ENCODE peak calls at places on chromosomes 16 and 17, in ten cellular contexts. One of them, this sample, is unnamed.

GRCh38 chr16:17435324-17435723 is 35.4 kb downstream of the XYLT1 start:
- DNase-seq in HepG2: no peak
- DNase-seq in endothelial cell of umbilical vein: no peak
- DNase-seq in H1: no peak
- DNase-seq in SK-N-SH: no peak
- DNase-seq in K562: no peak
- DNase-seq in NB4: no peak
- DNase-seq in A549: no peak
- DNase-seq in WTC11: no peak
- DNase-seq in GM12878: no peak
- DNase-seq in this sample: no peak

GRCh38 chr16:85148959-85149358 is 36.7 kb upstream of the CIBAR2 start:
- DNase-seq in H1: no peak
- DNase-seq in K562: no peak
- DNase-seq in endothelial cell of umbilical vein: no peak
- DNase-seq in SK-N-SH: no peak
- DNase-seq in WTC11: no peak
- DNase-seq in HepG2: no peak
- DNase-seq in A549: peak
- DNase-seq in NB4: no peak
- DNase-seq in GM12878: no peak
- DNase-seq in this sample: no peak

GRCh38 chr16:7744546-7745294 is 412.1 kb downstream of the RBFOX1 start:
- DNase-seq in K562: no peak
- DNase-seq in endothelial cell of umbilical vein: no peak
- DNase-seq in WTC11: no peak
- DNase-seq in HepG2: no peak
- DNase-seq in NB4: no peak
- DNase-seq in SK-N-SH: no peak
- DNase-seq in H1: no peak
- DNase-seq in A549: no peak
- DNase-seq in GM12878: no peak
- DNase-seq in this sample: no peak

GRCh38 chr17:64103751-64104364 is 26.1 kb downstream of the ERN1 start:
- DNase-seq in GM12878: peak
- DNase-seq in SK-N-SH: no peak
- DNase-seq in HepG2: no peak
- DNase-seq in H1: no peak
- DNase-seq in WTC11: no peak
- DNase-seq in NB4: peak
- DNase-seq in A549: no peak
- DNase-seq in endothelial cell of umbilical vein: no peak
- DNase-seq in K562: no peak
- DNase-seq in this sample: peak

GRCh38 chr16:68296291-68296690 is 14.5 kb downstream of the SLC7A6OS start:
- DNase-seq in GM12878: no peak
- DNase-seq in endothelial cell of umbilical vein: no peak
- DNase-seq in A549: no peak
- DNase-seq in SK-N-SH: no peak
- DNase-seq in K562: no peak
- DNase-seq in H1: no peak
- DNase-seq in NB4: no peak
- DNase-seq in HepG2: no peak
- DNase-seq in WTC11: no peak
- DNase-seq in this sample: no peak

GRCh38 chr17:31211352-31212012 is 85.6 kb downstream of the OMG start:
- DNase-seq in endothelial cell of umbilical vein: no peak
- DNase-seq in H1: no peak
- DNase-seq in NB4: no peak
- DNase-seq in SK-N-SH: no peak
- DNase-seq in HepG2: no peak
- DNase-seq in A549: peak
- DNase-seq in GM12878: no peak
- DNase-seq in WTC11: no peak
- DNase-seq in K562: no peak
- DNase-seq in this sample: no peak

GRCh38 chr17:48037036-48037881 is at the start of gene COPZ2:
- DNase-seq in GM12878: no peak
- DNase-seq in WTC11: peak
- DNase-seq in SK-N-SH: peak
- DNase-seq in HepG2: peak
- DNase-seq in endothelial cell of umbilical vein: peak
- DNase-seq in K562: no peak
- DNase-seq in H1: no peak
- DNase-seq in NB4: no peak
- DNase-seq in A549: peak
- DNase-seq in this sample: no peak

GRCh38 chr16:5073279-5073629 is 1.6 kb downstream of the ALG1 start:
- DNase-seq in H1: no peak
- DNase-seq in GM12878: no peak
- DNase-seq in HepG2: no peak
- DNase-seq in WTC11: no peak
- DNase-seq in K562: no peak
- DNase-seq in NB4: no peak
- DNase-seq in SK-N-SH: no peak
- DNase-seq in endothelial cell of umbilical vein: no peak
- DNase-seq in A549: no peak
- DNase-seq in this sample: no peak

GRCh38 chr16:9650284-9650683 is 531.9 kb downstream of the GRIN2A start:
- DNase-seq in H1: no peak
- DNase-seq in SK-N-SH: no peak
- DNase-seq in K562: no peak
- DNase-seq in GM12878: no peak
- DNase-seq in A549: no peak
- DNase-seq in endothelial cell of umbilical vein: no peak
- DNase-seq in HepG2: no peak
- DNase-seq in WTC11: no peak
- DNase-seq in NB4: no peak
- DNase-seq in this sample: no peak

GRCh38 chr16:66996324-66996982 is 8.1 kb downstream of the CES4A start:
- DNase-seq in GM12878: no peak
- DNase-seq in H1: no peak
- DNase-seq in K562: no peak
- DNase-seq in endothelial cell of umbilical vein: no peak
- DNase-seq in A549: peak
- DNase-seq in HepG2: peak
- DNase-seq in SK-N-SH: no peak
- DNase-seq in WTC11: no peak
- DNase-seq in NB4: no peak
- DNase-seq in this sample: no peak

GRCh38 chr17:41492351-41492750 is 2.6 kb upstream of the KRT36 start:
- DNase-seq in A549: no peak
- DNase-seq in K562: no peak
- DNase-seq in WTC11: no peak
- DNase-seq in NB4: no peak
- DNase-seq in H1: no peak
- DNase-seq in endothelial cell of umbilical vein: no peak
- DNase-seq in SK-N-SH: no peak
- DNase-seq in HepG2: no peak
- DNase-seq in GM12878: no peak
- DNase-seq in this sample: no peak

GRCh38 chr17:13702266-13702665 is 100.5 kb upstream of the HS3ST3A1 start:
- DNase-seq in K562: no peak
- DNase-seq in WTC11: no peak
- DNase-seq in NB4: no peak
- DNase-seq in endothelial cell of umbilical vein: no peak
- DNase-seq in HepG2: no peak
- DNase-seq in SK-N-SH: no peak
- DNase-seq in GM12878: no peak
- DNase-seq in H1: no peak
- DNase-seq in A549: no peak
- DNase-seq in this sample: no peak
- TF ChIP-seq MAX in K562: no peak
- TF ChIP-seq MAX in WTC11: no peak
- TF ChIP-seq MAX in NB4: no peak
- TF ChIP-seq MAX in endothelial cell of umbilical vein: no peak
- TF ChIP-seq MAX in HepG2: no peak
- TF ChIP-seq MAX in SK-N-SH: no peak
- TF ChIP-seq MAX in GM12878: no peak
- TF ChIP-seq MAX in H1: no peak
- TF ChIP-seq MAX in A549: no peak
- TF ChIP-seq MAX in this sample: no peak

GRCh38 chr17:18248811-18249210 is 9.7 kb downstream of the FLII start:
- DNase-seq in NB4: no peak
- DNase-seq in WTC11: no peak
- DNase-seq in HepG2: no peak
- DNase-seq in SK-N-SH: no peak
- DNase-seq in K562: no peak
- DNase-seq in H1: no peak
- DNase-seq in GM12878: no peak
- DNase-seq in endothelial cell of umbilical vein: no peak
- DNase-seq in A549: no peak
- DNase-seq in this sample: no peak

GRCh38 chr17:18250259-18250658 is 8.3 kb downstream of the FLII start:
- DNase-seq in HepG2: no peak
- DNase-seq in A549: no peak
- DNase-seq in endothelial cell of umbilical vein: no peak
- DNase-seq in GM12878: no peak
- DNase-seq in NB4: no peak
- DNase-seq in SK-N-SH: no peak
- DNase-seq in WTC11: no peak
- DNase-seq in K562: no peak
- DNase-seq in H1: no peak
- DNase-seq in this sample: no peak

GRCh38 chr17:18247613-18248001 is 10.9 kb downstream of the FLII start:
- DNase-seq in SK-N-SH: no peak
- DNase-seq in WTC11: no peak
- DNase-seq in GM12878: no peak
- DNase-seq in K562: no peak
- DNase-seq in NB4: no peak
- DNase-seq in H1: no peak
- DNase-seq in endothelial cell of umbilical vein: peak
- DNase-seq in HepG2: no peak
- DNase-seq in A549: no peak
- DNase-seq in this sample: no peak

GRCh38 chr17:18246880-18247612 is 11.5 kb downstream of the FLII start:
- DNase-seq in WTC11: peak
- DNase-seq in NB4: peak
- DNase-seq in GM12878: no peak
- DNase-seq in SK-N-SH: peak
- DNase-seq in HepG2: no peak
- DNase-seq in K562: peak
- DNase-seq in endothelial cell of umbilical vein: peak
- DNase-seq in H1: peak
- DNase-seq in A549: peak
- DNase-seq in this sample: no peak

GRCh38 chr17:18248300-18248731 is 10.2 kb downstream of the FLII start:
- DNase-seq in endothelial cell of umbilical vein: peak
- DNase-seq in A549: peak
- DNase-seq in NB4: peak
- DNase-seq in HepG2: peak
- DNase-seq in H1: no peak
- DNase-seq in WTC11: peak
- DNase-seq in SK-N-SH: peak
- DNase-seq in GM12878: no peak
- DNase-seq in K562: peak
- DNase-seq in this sample: no peak
- TF ChIP-seq MAX in endothelial cell of umbilical vein: peak
- TF ChIP-seq MAX in A549: no peak
- TF ChIP-seq MAX in NB4: no peak
- TF ChIP-seq MAX in HepG2: no peak
- TF ChIP-seq MAX in H1: no peak
- TF ChIP-seq MAX in WTC11: no peak
- TF ChIP-seq MAX in SK-N-SH: no peak
- TF ChIP-seq MAX in GM12878: no peak
- TF ChIP-seq MAX in K562: no peak
- TF ChIP-seq MAX in this sample: no peak

DNA sequence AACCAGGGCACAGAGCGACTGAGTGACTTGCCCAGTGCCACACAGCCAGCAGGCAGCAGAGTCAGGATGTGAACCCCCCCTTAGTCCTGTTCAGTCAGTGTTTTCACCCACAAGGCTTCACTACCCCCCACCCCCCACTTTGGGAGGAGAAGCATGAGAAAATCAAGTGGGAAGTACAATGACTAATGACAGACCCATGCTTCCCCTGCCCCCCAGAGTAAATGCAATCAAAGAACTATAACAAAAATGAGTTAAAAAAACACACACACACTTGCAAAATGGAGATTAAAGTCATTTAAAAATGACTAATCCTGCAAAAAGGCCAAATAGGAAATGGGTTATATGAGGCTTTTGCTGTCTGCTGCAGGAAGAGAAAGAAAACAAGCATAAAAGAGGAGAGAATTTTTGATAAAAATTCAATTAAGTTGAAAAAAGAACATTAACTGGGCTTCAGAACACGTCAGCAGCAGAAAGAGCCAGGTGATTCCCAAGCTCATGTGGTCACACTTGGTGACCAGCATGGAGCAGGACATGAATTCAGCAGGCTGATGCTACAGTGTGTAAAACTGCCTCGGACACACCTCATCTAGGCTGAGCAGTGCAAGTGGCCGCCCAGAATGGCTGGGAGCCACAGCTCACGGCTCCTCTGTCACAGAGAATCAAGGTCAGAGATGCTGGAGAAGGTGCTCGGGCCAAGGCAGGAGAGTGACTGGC is 212.3 kb downstream of the ZNF423 start:
- DNase-seq in H1: no peak
- DNase-seq in endothelial cell of umbilical vein: peak
- DNase-seq in WTC11: no peak
- DNase-seq in GM12878: no peak
- DNase-seq in NB4: no peak
- DNase-seq in SK-N-SH: no peak
- DNase-seq in A549: no peak
- DNase-seq in K562: no peak
- DNase-seq in HepG2: no peak
- DNase-seq in this sample: no peak
- TF ChIP-seq MAX in H1: no peak
- TF ChIP-seq MAX in endothelial cell of umbilical vein: no peak
- TF ChIP-seq MAX in WTC11: no peak
- TF ChIP-seq MAX in GM12878: no peak
- TF ChIP-seq MAX in NB4: no peak
- TF ChIP-seq MAX in SK-N-SH: no peak
- TF ChIP-seq MAX in A549: no peak
- TF ChIP-seq MAX in K562: no peak
- TF ChIP-seq MAX in HepG2: no peak
- TF ChIP-seq MAX in this sample: no peak

DNA sequence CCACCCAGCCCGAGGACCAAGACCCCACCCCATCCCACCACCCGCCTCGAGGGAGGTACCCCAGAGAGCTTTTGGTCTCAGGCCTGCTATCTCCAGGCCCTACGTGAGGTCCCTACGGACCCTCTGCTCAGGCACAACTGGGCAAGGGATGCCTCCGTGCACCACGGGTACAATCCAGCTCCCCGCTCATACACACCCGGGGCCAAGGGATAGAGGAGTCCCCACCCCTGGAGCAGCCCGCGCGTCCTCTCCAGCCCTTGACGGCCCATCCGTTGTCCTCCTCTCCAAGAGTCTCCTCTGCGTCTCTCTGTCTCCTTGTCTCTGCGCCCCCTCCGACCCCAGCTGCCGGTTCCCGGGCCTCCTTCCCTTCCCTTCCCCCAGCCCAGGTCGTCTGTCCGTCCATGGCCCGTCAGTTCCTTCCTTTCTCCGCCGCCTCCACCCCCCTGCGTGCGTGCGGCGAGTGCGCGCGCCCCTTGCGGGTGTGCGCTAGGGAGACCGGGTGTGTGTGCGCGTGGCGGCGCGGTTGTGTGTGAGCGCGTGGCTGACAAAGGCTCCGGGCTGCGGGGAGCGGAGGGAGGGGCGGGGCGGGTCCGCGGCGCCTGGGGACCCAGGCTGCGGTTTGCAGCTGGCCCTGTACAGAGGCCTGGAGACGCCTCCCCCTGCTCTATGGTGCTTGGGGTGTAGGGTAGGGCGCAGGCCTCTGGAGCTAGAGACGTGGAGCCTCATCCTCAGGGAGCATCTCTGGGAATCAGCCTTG is 928 bp downstream of the SPNS2 start:
- DNase-seq in H1: no peak
- DNase-seq in GM12878: no peak
- DNase-seq in A549: peak
- DNase-seq in HepG2: no peak
- DNase-seq in NB4: peak
- DNase-seq in WTC11: peak
- DNase-seq in K562: peak
- DNase-seq in endothelial cell of umbilical vein: peak
- DNase-seq in SK-N-SH: peak
- DNase-seq in this sample: no peak
- TF ChIP-seq MAX in H1: peak
- TF ChIP-seq MAX in GM12878: no peak
- TF ChIP-seq MAX in A549: no peak
- TF ChIP-seq MAX in HepG2: no peak
- TF ChIP-seq MAX in NB4: peak
- TF ChIP-seq MAX in WTC11: no peak
- TF ChIP-seq MAX in K562: no peak
- TF ChIP-seq MAX in endothelial cell of umbilical vein: peak
- TF ChIP-seq MAX in SK-N-SH: no peak
- TF ChIP-seq MAX in this sample: peak

This sample was measured in HCT116.